ENCODE peak calls at places on chromosomes 7 and 10, in eight cellular contexts. N is prostate gland, T is chondrocyte, F is neural crest cell, L is nephron progenitor cell, X is spleen, M is heart right ventricle, J is RWPE1. B is an unnamed sample.

GRCh38 chr10:122172311-122173008 is 98.6 kb upstream of the BTBD16 start:
- DNase-seq in M (no peak), J (no peak), N (no peak), T (no peak), L (no peak), X (no peak), F (no peak), B (no peak)

GRCh38 chr10:97584060-97584797 is at the start of gene HOGA1:
- DNase-seq in T (peak), J (peak), X (peak), L (peak), M (peak), N (peak), F (no peak), B (no peak)

GRCh38 chr7:33757563-33758165 is 147.7 kb upstream of the BMPER start:
- DNase-seq in X (no peak), L (no peak), T (no peak), N (peak), F (peak), M (no peak), J (peak), B (peak)

GRCh38 chr10:26438534-26439269 is 561 bp downstream of the APBB1IP start:
- DNase-seq in X (peak), T (no peak), J (no peak), F (no peak), N (no peak), M (peak), L (peak), B (no peak)

GRCh38 chr7:135291809-135292253 is 58.2 kb downstream of the STRA8 start:
- DNase-seq in L (no peak), T (no peak), N (no peak), J (peak), F (no peak), M (no peak), X (no peak), B (no peak)

GRCh38 chr7:69775231-69775771 is 177.0 kb downstream of the AUTS2 start:
- DNase-seq in F (no peak), L (no peak), M (no peak), J (no peak), X (no peak), N (no peak), T (no peak), B (no peak)

GRCh38 chr10:104349623-104350142 is 4.0 kb upstream of the CFAP58 start:
- DNase-seq in X (no peak), F (no peak), L (no peak), M (no peak), J (peak), N (peak), T (no peak), B (no peak)

GRCh38 chr7:38394703-38395102 is 121.3 kb upstream of the TARP start:
- DNase-seq in F (no peak), M (no peak), J (no peak), N (no peak), T (no peak), X (no peak), L (no peak), B (no peak)

GRCh38 chr7:139647085-139647484 is 123.6 kb downstream of the CLEC2L start:
- DNase-seq in M (no peak), L (no peak), N (no peak), T (no peak), X (no peak), F (no peak), J (no peak), B (no peak)

GRCh38 chr10:5640501-5640900 is 25.9 kb downstream of the ASB13 start:
- DNase-seq in J (no peak), F (no peak), T (no peak), X (no peak), N (no peak), L (no peak), M (no peak), B (no peak)

GRCh38 chr7:147547252-147547897 is 1043.2 kb upstream of the C7orf33 start:
- DNase-seq in M (no peak), N (no peak), J (no peak), X (no peak), T (no peak), F (no peak), L (no peak), B (no peak)

GRCh38 chr10:17847586-17848296 is 38.6 kb downstream of the MRC1 start:
- DNase-seq in X (no peak), F (no peak), T (no peak), N (no peak), M (no peak), L (no peak), J (no peak), B (no peak)

GRCh38 chr10:132069122-132069848 is 3.5 kb downstream of the JAKMIP3 start:
- DNase-seq in L (no peak), J (no peak), N (no peak), F (no peak), X (no peak), M (no peak), T (no peak), B (no peak)

GRCh38 chr10:45602082-45602730 is 70.4 kb downstream of the ZFAND4 start:
- DNase-seq in T (no peak), L (no peak), N (no peak), F (no peak), X (no peak), J (no peak), M (no peak), B (no peak)

GRCh38 chr7:158407581-158408331 is 179.9 kb downstream of the PTPRN2 start:
- DNase-seq in J (peak), T (peak), L (no peak), F (no peak), N (no peak), X (peak), M (no peak), B (no peak)
- TF ChIP-seq CTCF in J (peak), T (peak), L (peak), F (peak), N (peak), X (no peak), M (peak), B (no peak)

GRCh38 chr7:51929818-51930217 is 613.2 kb upstream of the COBL start:
- DNase-seq in F (no peak), L (no peak), N (no peak), J (no peak), X (no peak), M (no peak), T (no peak), B (no peak)
- TF ChIP-seq CTCF in F (no peak), L (no peak), N (no peak), J (no peak), X (no peak), M (no peak), T (no peak), B (no peak)

GRCh38 chr7:156889746-156890145 is 3.2 kb downstream of the LMBR1 start:
- DNase-seq in T (no peak), X (no peak), J (no peak), F (no peak), L (no peak), M (no peak), N (no peak), B (no peak)

GRCh38 chr7:156896388-156897022 is 3.5 kb upstream of the LMBR1 start:
- DNase-seq in T (no peak), F (no peak), M (no peak), N (no peak), L (no peak), J (no peak), X (no peak), B (no peak)

GRCh38 chr7:156895024-156895780 is 2.2 kb upstream of the LMBR1 start:
- DNase-seq in N (no peak), F (no peak), M (no peak), J (no peak), L (no peak), X (no peak), T (no peak), B (no peak)

GRCh38 chr7:156892086-156892800 is 740 bp downstream of the LMBR1 start:
- DNase-seq in M (peak), N (peak), X (peak), L (peak), F (peak), T (no peak), J (peak), B (no peak)

DNA sequence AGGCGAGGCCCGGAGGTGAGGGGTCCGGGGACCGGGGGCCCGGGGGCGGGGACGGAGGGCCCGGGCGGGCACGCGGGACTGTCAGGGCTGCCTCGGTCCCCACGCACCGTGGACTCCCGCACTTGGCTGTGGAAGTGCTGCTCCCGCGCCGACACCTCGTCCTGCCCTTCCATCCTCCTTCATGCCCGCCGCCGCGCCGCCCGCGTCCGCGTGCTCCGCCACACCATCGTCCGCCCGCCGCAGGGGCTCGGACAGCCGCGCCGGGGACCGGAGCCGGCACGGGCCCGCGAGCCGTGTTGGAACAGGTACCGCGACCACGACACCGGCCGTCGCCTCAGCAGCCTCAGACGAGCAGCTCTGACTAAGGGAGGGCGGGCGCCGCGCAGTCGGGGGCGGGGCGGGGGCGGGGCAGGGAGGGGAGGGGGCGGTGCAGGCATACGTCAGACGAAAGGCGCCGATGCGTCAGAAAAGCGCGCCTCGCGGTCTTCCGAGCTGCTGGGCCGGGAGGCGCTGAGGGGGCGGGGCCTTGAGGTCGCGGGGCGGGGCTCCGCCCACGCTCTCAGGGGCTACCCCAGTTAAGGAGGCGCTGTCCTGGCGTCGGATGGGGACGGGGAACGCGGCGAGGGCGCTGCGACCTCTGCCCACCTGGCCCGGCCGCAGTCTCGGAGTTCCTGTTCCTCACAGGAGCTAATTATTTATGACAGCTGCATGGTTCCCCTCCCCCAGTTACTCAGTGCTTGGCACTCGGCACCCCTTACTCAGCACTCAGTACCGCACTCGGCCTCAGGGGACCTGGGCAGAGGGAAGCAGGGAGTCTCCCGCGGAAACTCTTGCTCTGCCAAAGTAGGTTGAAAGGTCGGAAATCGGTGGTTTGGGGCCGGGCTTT is at the start of gene LMBR1:
- DNase-seq in L (peak), F (peak), T (peak), J (peak), X (peak), M (peak), N (peak), B (peak)
- TF ChIP-seq CTCF in L (peak), F (peak), T (peak), J (peak), X (peak), M (peak), N (peak), B (no peak)

GRCh38 chr10:58435297-58435696 is 50.1 kb downstream of the TFAM start:
- DNase-seq in M (peak), J (peak), N (no peak), X (no peak), L (no peak), F (no peak), T (no peak), B (no peak)
- TF ChIP-seq CTCF in M (no peak), J (no peak), N (no peak), X (no peak), L (no peak), F (no peak), T (peak), B (no peak)

GRCh38 chr10:71941318-71941717 is 22.9 kb upstream of the CHST3 start:
- DNase-seq in N (no peak), T (no peak), F (no peak), M (no peak), J (no peak), L (no peak), X (no peak), B (no peak)
- TF ChIP-seq CTCF in N (no peak), T (no peak), F (no peak), M (no peak), J (no peak), L (no peak), X (no peak), B (no peak)

DNA sequence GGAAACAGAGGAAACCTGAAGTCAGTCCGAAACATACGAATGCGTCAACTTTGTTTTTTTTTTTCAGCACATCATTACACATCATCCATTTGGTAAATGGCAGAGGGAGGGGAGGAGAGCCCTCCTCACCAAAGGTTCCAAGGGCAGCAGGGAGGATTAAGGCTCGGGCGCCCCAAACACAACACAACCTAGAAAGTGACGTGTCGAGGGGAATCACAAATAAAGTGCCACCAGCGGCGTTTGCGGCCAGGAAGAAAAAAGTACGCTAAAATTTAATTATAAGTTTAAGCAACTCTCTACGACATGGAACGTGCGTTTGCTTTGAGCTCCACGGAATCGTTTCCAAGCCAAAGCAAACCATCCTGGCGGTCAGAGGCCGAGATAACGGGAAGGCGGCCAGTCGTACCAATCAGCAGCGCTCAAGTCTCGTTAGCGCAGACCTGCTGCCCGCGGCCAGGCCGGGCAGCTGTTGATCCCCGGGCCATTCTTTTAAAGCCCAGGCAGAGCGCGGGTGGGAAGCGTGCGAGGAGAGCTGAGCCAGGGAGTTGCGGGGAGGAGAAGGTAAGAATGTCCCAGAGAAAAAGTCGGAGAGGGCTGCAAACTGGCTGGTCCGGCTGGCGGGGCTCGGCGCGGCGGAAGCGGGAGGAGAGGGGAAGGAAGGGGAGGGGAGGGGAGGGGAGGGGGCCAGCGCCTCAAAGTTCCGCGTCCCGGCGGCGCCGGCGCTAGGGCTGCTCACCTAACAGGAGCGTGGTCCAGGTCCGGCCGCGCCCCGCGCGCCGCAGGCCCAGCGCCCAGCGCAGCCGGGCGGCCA is 719 bp downstream of the DPY19L1 start:
- DNase-seq in L (peak), J (peak), X (peak), T (no peak), F (peak), M (peak), N (peak), B (no peak)
- TF ChIP-seq CTCF in L (no peak), J (no peak), X (no peak), T (no peak), F (no peak), M (no peak), N (no peak), B (no peak)